ENCODE peak calls at places on chromosome 12, in seven cellular contexts. O is progenitor cell of endocrine pancreas; Z is spleen; T is stimulated activated CD4-positive, alpha-beta T cell treated with anti-CD3 and anti-CD28 coated beads, Interleukin-12 subunit alpha, Interleukin-12 subunit beta, amount 100 ng/mL, for 4 hours; J is NCI-H2081; B is NB4; X is NCI-H1417. L is an unnamed sample.

GRCh38 chr12:120775862-120776552 is 50.4 kb downstream of the ACADS start:
- DNase-seq in B (no peak), J (no peak), Z (no peak), X (no peak), O (no peak), T (no peak), L (no peak)

GRCh38 chr12:27436029-27436428 is 10.5 kb upstream of the SMCO2 start:
- DNase-seq in Z (no peak), J (no peak), B (no peak), T (no peak), O (no peak), X (no peak), L (no peak)

GRCh38 chr12:752673-753400 is 458 bp downstream of the WNK1 start:
- DNase-seq in X (peak), B (peak), Z (peak), T (peak), O (peak), J (peak), L (no peak)

GRCh38 chr12:55789171-55789570 is 28.4 kb downstream of the SARNP start:
- DNase-seq in B (no peak), X (no peak), O (no peak), T (no peak), Z (no peak), J (no peak), L (no peak)

GRCh38 chr12:92408072-92408900 is 262.6 kb upstream of the BTG1 start:
- DNase-seq in Z (no peak), O (no peak), B (peak), J (peak), X (peak), T (no peak), L (peak)

GRCh38 chr12:15580431-15580830 is 208.8 kb downstream of the EPS8 start:
- DNase-seq in O (no peak), J (no peak), T (no peak), B (no peak), Z (no peak), X (no peak), L (peak)

GRCh38 chr12:117280019-117280680 is 81.3 kb downstream of the NOS1 start:
- DNase-seq in B (no peak), J (no peak), Z (no peak), T (no peak), X (no peak), O (no peak), L (no peak)

GRCh38 chr12:87988534-87988933 is 40.7 kb downstream of the C12orf50 start:
- DNase-seq in O (no peak), B (no peak), X (no peak), T (no peak), J (no peak), Z (no peak), L (no peak)

GRCh38 chr12:113938471-113938870 is 27.7 kb downstream of the RBM19 start:
- DNase-seq in J (no peak), X (no peak), O (no peak), T (no peak), Z (no peak), B (no peak), L (no peak)

GRCh38 chr12:111285191-111285590 is 83.7 kb downstream of the PHETA1 start:
- DNase-seq in B (no peak), T (no peak), X (no peak), Z (no peak), J (no peak), O (no peak), L (no peak)

GRCh38 chr12:132343294-132343972 is 14.0 kb upstream of the GALNT9 start:
- DNase-seq in T (no peak), B (peak), Z (no peak), J (no peak), X (peak), O (no peak), L (no peak)

GRCh38 chr12:7989827-7990491 is 42.6 kb upstream of the FOXJ2 start:
- DNase-seq in O (no peak), X (no peak), J (no peak), T (peak), Z (peak), B (peak), L (no peak)

GRCh38 chr12:53338916-53339315 is 2.8 kb upstream of the SP7 start:
- DNase-seq in T (no peak), O (no peak), X (no peak), J (no peak), Z (no peak), B (no peak), L (no peak)

GRCh38 chr12:47576256-47576655 is 129.6 kb downstream of the RPAP3 start:
- DNase-seq in Z (no peak), T (no peak), J (peak), X (peak), B (no peak), O (no peak), L (no peak)

GRCh38 chr12:57722716-57723629 is 15.6 kb downstream of the AGAP2 start:
- DNase-seq in Z (no peak), X (no peak), T (no peak), O (no peak), B (no peak), J (no peak), L (no peak)

GRCh38 chr12:106274012-106274411 is 26.2 kb upstream of the CKAP4 start:
- DNase-seq in O (no peak), J (no peak), Z (no peak), X (no peak), B (no peak), T (no peak), L (no peak)

GRCh38 chr12:46830731-46831334 is 5.0 kb upstream of the SLC38A4 start:
- DNase-seq in T (no peak), O (no peak), J (no peak), Z (no peak), X (no peak), B (no peak), L (no peak)

GRCh38 chr12:67621112-67621511 is 27.4 kb upstream of the DYRK2 start:
- DNase-seq in B (no peak), T (no peak), X (no peak), J (no peak), O (no peak), Z (no peak), L (no peak)

GRCh38 chr12:50633950-50634349 is 129.2 kb downstream of the DIP2B start:
- DNase-seq in O (no peak), T (no peak), J (no peak), Z (no peak), X (no peak), B (no peak), L (no peak)